ENCODE peak calls at places on chromosomes 16 and 17, in eight cellular contexts. V is H54; P is NCI-H774; M is cardiac muscle cell; B is midbrain; R is astrocyte; C is stimulated activated CD8-positive, alpha-beta memory T cell treated with anti-CD3 and anti-CD28 coated beads, Interleukin-2, amount 100 ng/mL, for 48 hours; I is endothelial cell. Z is an unnamed sample.

GRCh38 chr16:48537909-48538745 is 71.9 kb downstream of the N4BP1 start:
- DNase-seq in P (no peak), B (peak), V (no peak), R (no peak), I (no peak), C (no peak), M (peak), Z (no peak)

GRCh38 chr17:512926-513325 is 160.3 kb upstream of the RPH3AL start:
- DNase-seq in R (no peak), M (peak), I (no peak), B (no peak), V (no peak), P (no peak), C (no peak), Z (no peak)

GRCh38 chr16:80806957-80807356 is 2.6 kb upstream of the CDYL2 start:
- DNase-seq in V (peak), C (peak), P (no peak), R (peak), M (peak), I (no peak), B (no peak), Z (no peak)

GRCh38 chr16:9372934-9373890 is 281.8 kb downstream of the HAPSTR1 start:
- DNase-seq in R (no peak), C (no peak), V (no peak), I (peak), P (no peak), B (peak), M (no peak), Z (no peak)

GRCh38 chr17:38564869-38565268 is 40.9 kb downstream of the SRCIN1 start:
- DNase-seq in C (no peak), R (no peak), P (no peak), B (no peak), M (no peak), V (no peak), I (no peak), Z (no peak)

GRCh38 chr16:54568897-54569807 is 282.6 kb upstream of the IRX3 start:
- DNase-seq in M (no peak), B (no peak), P (no peak), C (no peak), V (no peak), I (no peak), R (no peak), Z (no peak)

GRCh38 chr17:45376606-45377005 is 56.1 kb downstream of the ARHGAP27 start:
- DNase-seq in M (no peak), V (no peak), R (no peak), I (no peak), P (no peak), C (no peak), B (no peak), Z (no peak)

GRCh38 chr16:84183911-84184310 is 2.9 kb downstream of the TAF1C start:
- DNase-seq in M (no peak), I (no peak), P (no peak), R (no peak), C (no peak), V (no peak), B (no peak), Z (no peak)

GRCh38 chr16:68200120-68200783 is 35.7 kb downstream of the ESRP2 start:
- DNase-seq in C (no peak), I (no peak), R (peak), V (no peak), P (no peak), M (peak), B (no peak), Z (no peak)

GRCh38 chr17:3532859-3533142 is 24.8 kb downstream of the TRPV3 start:
- DNase-seq in I (no peak), P (no peak), V (no peak), C (no peak), B (no peak), M (no peak), R (no peak), Z (no peak)

GRCh38 chr17:364766-365165 is 12.2 kb upstream of the RPH3AL start:
- DNase-seq in R (no peak), M (no peak), I (no peak), C (no peak), V (no peak), P (no peak), B (no peak), Z (no peak)

GRCh38 chr17:8257801-8258200 is 8.7 kb downstream of the PFAS start:
- DNase-seq in I (no peak), P (no peak), B (no peak), M (no peak), R (no peak), V (no peak), C (no peak), Z (no peak)